ENCODE peak calls at places on chromosomes 11 and 22, in seven cellular contexts. A is adrenal gland, T is lung, P is upper lobe of right lung, G is right lobe of liver, X is body of pancreas, I is left ventricle myocardium inferior. M is an unnamed sample.

GRCh38 chr11:96506041-96506440 is 116.2 kb downstream of the JRKL start:
- DNase-seq in X (no peak), A (no peak), I (no peak), G (no peak), P (no peak), T (no peak), M (no peak)

GRCh38 chr11:96155627-96156378 is 187.2 kb downstream of the MAML2 start:
- DNase-seq in I (peak; percentile 73), P (peak; percentile 72), G (peak; percentile 53), T (peak; percentile 53), X (peak; percentile 50), A (peak; percentile 86), M (no peak)

GRCh38 chr22:30828187-30829155 is 133.8 kb downstream of the OSBP2 start:
- DNase-seq in A (no peak), I (no peak), X (no peak), P (peak; percentile 54), T (no peak), G (no peak), M (no peak)

GRCh38 chr22:29733362-29734322 is 13.8 kb downstream of the CABP7 start:
- DNase-seq in T (no peak), P (peak; percentile 61), G (no peak), I (peak; percentile 28), A (peak; percentile 91), X (peak; percentile 74), M (no peak)

GRCh38 chr22:44399196-44399837 is 86.6 kb upstream of the SHISAL1 start:
- DNase-seq in G (no peak), T (no peak), A (no peak), P (peak; percentile 39), X (peak; percentile 9), I (no peak), M (no peak)

GRCh38 chr11:67384851-67385366 is 6.9 kb upstream of the RAD9A start:
- DNase-seq in T (no peak), X (peak; percentile 70), A (no peak), P (no peak), G (no peak), I (no peak), M (no peak)

GRCh38 chr22:28882545-28882877 is 861 bp upstream of the ZNRF3 start:
- DNase-seq in P (no peak), A (no peak), X (no peak), T (no peak), I (no peak), G (no peak), M (no peak)

GRCh38 chr11:77801477-77801876 is 19.0 kb downstream of the RSF1 start:
- DNase-seq in G (no peak), X (no peak), P (no peak), A (no peak), I (no peak), T (no peak), M (no peak)

GRCh38 chr22:45149671-45150070 is 14.1 kb upstream of the NUP50 start:
- DNase-seq in A (no peak), X (no peak), T (no peak), I (no peak), P (no peak), G (no peak), M (no peak)

GRCh38 chr22:39349506-39349966 is 255 bp upstream of the SYNGR1 start:
- DNase-seq in X (peak; percentile 41), P (no peak), G (no peak), T (no peak), A (peak; percentile 39), I (peak; percentile 44), M (peak; percentile 58)

GRCh38 chr22:27499121-27499520 is 302.4 kb downstream of the MN1 start:
- DNase-seq in I (no peak), X (no peak), A (no peak), G (no peak), P (no peak), T (no peak), M (no peak)

GRCh38 chr11:3049430-3050243 is 7.6 kb downstream of the CARS1 start:
- DNase-seq in P (peak; percentile 77), A (peak; percentile 93), I (peak; percentile 55), X (peak; percentile 83), T (peak; percentile 59), G (peak; percentile 77), M (peak; percentile 75)

GRCh38 chr11:1101318-1102089 is 26.8 kb downstream of the MUC2 start:
- DNase-seq in T (no peak), G (peak; percentile 14), I (no peak), P (peak; percentile 62), X (no peak), A (no peak), M (no peak)

DNA sequence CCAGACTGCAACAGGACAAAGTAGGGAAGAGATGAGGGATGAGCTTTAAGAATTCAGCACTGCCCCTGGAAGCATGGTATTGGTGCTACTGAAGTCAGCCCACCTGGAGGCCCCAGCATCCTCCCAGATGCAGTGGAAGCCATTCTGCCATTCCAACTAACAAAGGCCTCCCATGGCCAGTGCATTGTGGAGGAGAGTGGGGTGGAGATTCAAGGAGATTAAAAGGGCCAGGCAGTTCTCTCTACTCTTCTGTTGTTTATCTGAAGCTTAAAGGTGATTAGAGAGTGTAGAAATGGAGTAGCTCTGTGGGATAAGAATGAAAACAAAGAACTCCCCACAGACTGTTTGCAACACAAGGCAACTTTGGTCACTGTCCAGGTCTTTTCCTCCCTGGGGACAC is 24.1 kb upstream of the TSKU start:
- DNase-seq in G (no peak), P (no peak), X (no peak), T (no peak), I (no peak), A (no peak), M (no peak)
- H3K27ac ChIP-seq in G (no peak overlapping the region), P (no peak overlapping the region), X (no peak overlapping the region), T (no peak overlapping the region), I (no peak overlapping the region), A (no peak overlapping the region), M (no peak overlapping the region)

GRCh38 chr11:58640386-58641023 is 18.0 kb downstream of the CNTF start:
- DNase-seq in A (peak; percentile 37), G (no peak), T (no peak), P (no peak), X (no peak), I (no peak), M (no peak)
- H3K4me3 ChIP-seq in A (no peak overlapping the region), G (no peak overlapping the region), T (no peak overlapping the region), P (no peak overlapping the region), X (no peak overlapping the region), I (no peak overlapping the region), M (no peak overlapping the region)

DNA sequence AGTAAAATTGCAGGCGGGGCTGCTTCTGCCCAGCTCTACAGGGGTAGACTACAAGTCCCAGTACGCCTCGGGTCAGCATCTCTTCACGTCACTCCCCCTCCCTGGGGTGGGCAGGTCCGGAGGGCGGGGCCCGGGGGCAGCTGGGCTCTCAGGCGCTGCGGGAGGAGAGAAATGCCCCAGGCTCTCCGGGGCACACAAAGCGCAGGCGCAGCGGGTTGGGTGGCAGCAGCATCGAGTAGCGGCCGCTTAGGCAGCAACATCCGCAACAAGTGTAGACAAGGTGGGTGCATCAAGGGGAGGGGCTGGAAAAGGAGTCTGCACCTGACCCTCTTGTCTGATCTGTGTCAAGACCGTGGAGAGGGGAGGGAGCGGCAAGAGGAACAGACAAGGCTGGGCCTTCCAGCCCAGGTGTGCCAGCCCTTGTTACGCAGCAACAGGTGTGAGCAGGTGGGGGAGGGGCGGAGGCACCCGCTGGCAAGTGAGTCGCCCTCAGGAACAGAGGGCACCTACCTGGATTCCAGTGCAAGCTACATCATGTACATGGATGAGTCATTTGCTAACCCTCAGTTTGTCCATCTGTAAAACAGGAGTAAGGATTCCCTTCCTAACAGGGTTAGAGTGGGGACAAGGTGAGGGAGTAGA is 1.2 kb downstream of the PLEKHB1 start:
- DNase-seq in A (peak; percentile 89), P (peak; percentile 96), X (peak; percentile 94), I (peak; percentile 89), G (peak; percentile 79), T (peak; percentile 93), M (peak; percentile 89)
- H3K4me1 ChIP-seq in A (no peaks in the 10 kb centered on the region), P (peaks cover 4% of the 10 kb centered on the region), X (peaks cover 18% of the 10 kb centered on the region), I (peaks cover 18% of the 10 kb centered on the region), G (no peaks in the 10 kb centered on the region), T (no peaks in the 10 kb centered on the region), M (peaks cover 15% of the 10 kb centered on the region)

GRCh38 chr11:119417726-119418540 is 5.0 kb downstream of the THY1 start:
- DNase-seq in A (no peak), G (no peak), X (no peak), T (no peak), I (no peak), P (no peak), M (no peak)
- H3K27ac ChIP-seq in A (no peak overlapping the region), G (no peak overlapping the region), X (no peak overlapping the region), T (no peak overlapping the region), I (no peak overlapping the region), P (no peak overlapping the region), M (no peak overlapping the region)

M was measured in CD8-positive, alpha-beta memory T cell.